ENCODE peak calls at places on chromosomes 1 and 21, in eight cellular contexts. F is A549, R is lower leg skin, J is dorsolateral prefrontal cortex, K is heart left ventricle, A is AG10803, S is H1, P is nephron progenitor cell. X is an unnamed sample.

GRCh38 chr1:220834155-220834870 is 44.9 kb upstream of the HLX start:
- DNase-seq in S (no peak), J (no peak), A (no peak), P (no peak), F (no peak), K (no peak), R (no peak), X (no peak)

GRCh38 chr1:31761883-31762282 is 2.3 kb downstream of the ADGRB2 start:
- DNase-seq in K (no peak), R (no peak), A (peak; percentile 74), F (no peak), S (no peak), J (no peak), P (no peak), X (no peak)

GRCh38 chr21:41208946-41209345 is 41.0 kb downstream of the BACE2 start:
- DNase-seq in F (no peak), A (no peak), J (no peak), S (no peak), R (no peak), K (no peak), P (no peak), X (no peak)

GRCh38 chr1:243821177-243821680 is 28.8 kb downstream of the AKT3 start:
- DNase-seq in R (no peak), P (no peak), S (no peak), K (no peak), J (no peak), A (no peak), F (no peak), X (no peak)

GRCh38 chr1:211951856-211952255 is 83.5 kb downstream of the INTS7 start:
- DNase-seq in P (no peak), K (no peak), A (peak; percentile 25), F (peak; percentile 38), J (no peak), S (no peak), R (no peak), X (no peak)

GRCh38 chr1:173295995-173296394 is 88.9 kb upstream of the TNFSF4 start:
- DNase-seq in R (no peak), F (no peak), J (no peak), S (no peak), K (no peak), A (peak; percentile 49), P (no peak), X (no peak)

GRCh38 chr21:44552681-44553080 is 1.4 kb upstream of the KRTAP10-2 start:
- DNase-seq in A (no peak), K (no peak), P (no peak), F (no peak), R (no peak), S (peak; percentile 47), J (no peak), X (no peak)

GRCh38 chr1:156549390-156549789 is 23.0 kb downstream of the IQGAP3 start:
- DNase-seq in R (no peak), S (no peak), F (no peak), J (no peak), A (no peak), P (no peak), K (no peak), X (no peak)

GRCh38 chr1:33424205-33424604 is 6.7 kb downstream of the PHC2 start:
- DNase-seq in K (no peak), P (no peak), R (no peak), S (no peak), J (no peak), A (peak; percentile 28), F (no peak), X (no peak)

GRCh38 chr1:154859786-154860153 is 10.3 kb downstream of the KCNN3 start:
- DNase-seq in P (no peak), R (no peak), K (no peak), A (no peak), S (no peak), J (no peak), F (no peak), X (no peak)

GRCh38 chr1:94620345-94621031 is 78.9 kb upstream of the F3 start:
- DNase-seq in A (no peak), J (no peak), K (no peak), S (no peak), F (no peak), P (no peak), R (no peak), X (no peak)
- TF ChIP-seq CTCF in A (no peak), J (no peak), K (no peak), S (no peak), F (no peak), P (no peak), R (no peak), X (no peak)

DNA sequence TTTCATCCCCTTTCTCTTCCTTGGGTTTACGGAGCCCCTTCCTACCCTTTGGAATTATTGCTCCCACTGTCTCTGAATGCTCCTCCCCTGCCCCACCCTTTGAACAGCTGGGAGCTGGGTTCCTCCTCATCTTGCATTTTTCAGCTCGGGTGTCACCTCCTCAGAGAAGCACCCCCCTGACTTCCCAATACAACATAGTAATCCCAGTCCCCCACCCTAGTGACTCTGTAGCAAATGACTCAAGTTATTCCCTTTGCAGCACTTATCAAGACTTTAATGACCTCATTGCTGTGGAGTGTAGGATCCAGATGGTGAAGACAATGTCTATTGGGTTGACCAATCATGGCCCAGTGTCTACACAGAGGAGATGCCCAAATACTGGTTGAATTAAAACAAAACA is 8.9 kb upstream of the VWA5B1 start:
- DNase-seq in R (no peak), S (no peak), P (no peak), J (no peak), A (peak; percentile 60), F (peak; percentile 4), K (no peak), X (no peak)
- TF ChIP-seq CTCF in R (no peak), S (no peak), P (no peak), J (no peak), A (no peak), F (no peak), K (no peak), X (no peak)

GRCh38 chr1:29785554-29785953 is 549.2 kb downstream of the PTPRU start:
- DNase-seq in F (no peak), A (no peak), P (no peak), J (no peak), R (peak; percentile 6), S (no peak), K (no peak), X (no peak)

GRCh38 chr1:29785137-29785527 is 548.8 kb downstream of the PTPRU start:
- DNase-seq in F (no peak), K (no peak), P (no peak), A (no peak), J (no peak), R (peak; percentile 2), S (no peak), X (no peak)

GRCh38 chr1:29786195-29786594 is 549.9 kb downstream of the PTPRU start:
- DNase-seq in R (peak; percentile 12), J (no peak), P (no peak), S (no peak), A (no peak), F (no peak), K (no peak), X (no peak)

GRCh38 chr1:29789221-29789909 is 553.0 kb downstream of the PTPRU start:
- DNase-seq in K (no peak), F (no peak), A (no peak), J (no peak), R (no peak), P (no peak), S (no peak), X (no peak)

DNA sequence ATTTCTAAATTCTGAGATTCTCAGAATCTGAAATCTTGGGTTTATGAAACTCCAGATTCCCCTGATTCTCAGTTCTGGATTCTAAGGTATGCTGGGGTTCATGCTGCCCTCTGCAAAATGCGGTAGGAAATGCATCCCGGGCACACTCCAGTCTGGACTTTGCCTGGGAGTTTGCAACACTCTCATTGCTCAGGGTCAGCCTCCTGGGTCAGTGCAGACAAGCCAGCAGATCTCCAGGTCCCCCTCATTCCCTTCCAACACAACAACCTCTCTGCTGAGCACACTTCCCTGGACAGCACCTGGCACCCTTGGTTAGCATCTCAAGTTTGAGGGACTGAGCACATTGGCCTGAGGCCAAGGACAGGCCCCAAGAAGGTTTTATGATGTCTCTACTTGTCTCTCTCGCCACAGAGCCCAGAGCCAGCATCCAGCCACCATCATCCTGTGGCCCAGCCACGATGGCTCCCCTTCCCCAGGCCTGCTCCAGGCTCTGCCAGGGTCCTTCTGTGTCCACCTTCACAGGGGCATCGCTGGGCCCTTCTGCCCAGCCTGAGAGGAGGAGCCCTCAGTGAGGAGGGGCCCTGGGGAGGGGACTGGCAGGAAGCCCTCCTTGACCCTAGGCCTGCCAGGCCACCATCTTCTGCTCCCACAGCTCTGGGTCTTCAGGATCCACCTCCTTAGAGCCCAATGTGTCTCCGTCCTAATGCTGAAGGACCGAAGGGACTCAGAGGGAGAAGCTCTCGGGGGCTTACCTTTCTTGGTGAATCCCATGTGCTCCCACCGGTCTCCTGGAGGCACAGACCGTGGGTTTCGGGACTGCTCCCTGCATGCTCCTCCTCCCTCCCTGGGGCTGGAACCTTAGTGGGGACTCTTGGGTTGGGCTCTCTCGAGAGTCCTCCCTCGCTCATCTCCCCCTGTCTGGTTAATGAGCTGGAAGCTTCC is 550.7 kb downstream of the PTPRU start:
- DNase-seq in J (no peak), K (no peak), S (no peak), A (no peak), P (no peak), R (peak; percentile 9), F (no peak), X (no peak)
- TF ChIP-seq CTCF in J (no peak), K (no peak), S (no peak), A (no peak), P (no peak), R (no peak), F (no peak), X (no peak)

DNA sequence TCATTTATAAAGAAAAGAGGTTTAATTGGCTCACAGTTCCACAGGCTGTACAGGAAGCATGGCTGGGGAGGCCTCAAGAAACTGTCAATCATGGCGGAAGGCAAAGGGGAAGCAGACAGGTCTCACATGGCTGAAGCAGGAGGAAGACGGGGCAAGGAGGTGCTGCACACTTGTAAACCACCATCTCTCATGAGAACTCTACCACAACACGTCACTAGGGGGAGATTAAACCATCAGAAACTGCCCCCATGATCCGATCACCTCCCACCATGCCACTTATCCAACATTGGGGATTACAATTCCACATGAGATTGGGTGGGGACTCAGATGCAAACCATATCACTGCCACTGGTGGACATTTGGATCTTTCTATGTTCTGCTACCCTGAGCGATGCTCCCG is 351.4 kb downstream of the NPHP4 start:
- DNase-seq in P (no peak), K (no peak), R (no peak), F (no peak), A (no peak), S (peak; percentile 46), J (no peak), X (no peak)
- TF ChIP-seq CTCF in P (no peak), K (no peak), R (no peak), F (no peak), A (no peak), S (peak; percentile 56), J (no peak), X (no peak)